ENCODE peak calls at places on chromosomes 6 and 20, in five cellular contexts. R is activated B cell treated with CpG ODN at 0.5 μM for 24 hours; P is mesendoderm; M is stimulated activated CD4-positive, alpha-beta T cell treated with anti-CD3 and anti-CD28 coated beads, Interleukin-12 subunit alpha, Interleukin-12 subunit beta, amount 100 ng/mL, for 4 hours; D is stimulated activated naive B cell treated with anti-CD40 and anti-IgM and Interleukin-4, amounts not matched to agents 10 μg/mL and 1 μg/mL and 100 μg/mL, for 72 hours. S is an unnamed sample.
A peak's percentile ranks its signal among the peaks of the same experiment; 100 is the strongest.

GRCh38 chr20:62366370-62367135 is 559 bp downstream of the LAMA5 start:
- DNase-seq in M (no peak), P (peak; percentile 91), D (no peak), R (no peak), S (peak; percentile 74)

GRCh38 chr20:32184953-32185603 is 22.5 kb downstream of the PLAGL2 start:
- DNase-seq in R (no peak), P (no peak), M (no peak), D (no peak), S (no peak)

GRCh38 chr6:52790841-52791240 is 12.8 kb downstream of the GSTA1 start:
- DNase-seq in D (no peak), R (no peak), M (no peak), P (peak; percentile 15), S (peak; percentile 17)

GRCh38 chr20:56826971-56827645 is 198.0 kb downstream of the TFAP2C start:
- DNase-seq in R (no peak), P (no peak), D (no peak), M (no peak), S (no peak)

GRCh38 chr6:161918608-161919205 is 644.8 kb upstream of the AGPAT4 start:
- DNase-seq in D (no peak), M (no peak), P (no peak), R (no peak), S (peak; percentile 97)

GRCh38 chr6:44176935-44177509 is 18.4 kb downstream of the CAPN11 start:
- DNase-seq in P (no peak), M (no peak), R (peak; percentile 29), D (peak; percentile 70), S (no peak)

GRCh38 chr6:64477311-64477850 is 841.8 kb downstream of the PHF3 start:
- DNase-seq in P (no peak), R (no peak), D (no peak), M (no peak), S (no peak)

GRCh38 chr6:52411911-52412310 is 8.2 kb upstream of the EFHC1 start:
- DNase-seq in M (no peak), R (no peak), D (no peak), P (no peak), S (no peak)

GRCh38 chr20:1003920-1004697 is 2.0 kb upstream of the RSPO4 start:
- DNase-seq in P (peak; percentile 73), D (no peak), R (no peak), M (no peak), S (no peak)

GRCh38 chr6:4510906-4511625 is 265.1 kb upstream of the CDYL start:
- DNase-seq in D (no peak), R (no peak), P (no peak), M (no peak), S (no peak)

GRCh38 chr20:33894798-33895197 is 83.7 kb downstream of the CHMP4B start:
- DNase-seq in D (no peak), R (no peak), M (no peak), P (no peak), S (no peak)

GRCh38 chr6:134230940-134231339 is 87.0 kb downstream of the SGK1 start:
- DNase-seq in P (no peak), R (no peak), D (no peak), M (no peak), S (no peak)

GRCh38 chr6:138410972-138411667 is 7.1 kb downstream of the HEBP2 start:
- DNase-seq in P (no peak), R (no peak), D (no peak), M (no peak), S (no peak)

GRCh38 chr6:6760054-6760453 is 171.5 kb downstream of the LY86 start:
- DNase-seq in P (no peak), M (no peak), D (no peak), R (no peak), S (no peak)

GRCh38 chr6:14674867-14675648 is 557.5 kb downstream of the CD83 start:
- DNase-seq in P (no peak), M (no peak), R (no peak), D (no peak), S (no peak)

GRCh38 chr6:139655783-139656705 is 281.6 kb upstream of the CITED2 start:
- DNase-seq in M (no peak), P (no peak), D (no peak), R (no peak), S (peak; percentile 98)

GRCh38 chr20:54534101-54534500 is 58.7 kb downstream of the DOK5 start:
- DNase-seq in D (no peak), R (no peak), P (no peak), M (no peak), S (no peak)

GRCh38 chr6:149716181-149716580 is 1.7 kb downstream of the LATS1 start:
- DNase-seq in D (no peak), M (no peak), P (no peak), R (no peak), S (no peak)

GRCh38 chr6:169930799-169931198 is 179.4 kb downstream of the ERMARD start:
- DNase-seq in R (no peak), M (no peak), P (peak; percentile 27), D (no peak), S (no peak)

GRCh38 chr6:136477548-136477947 is 72.7 kb downstream of the MAP7 start:
- DNase-seq in P (no peak), R (no peak), D (no peak), M (no peak), S (no peak)

GRCh38 chr6:12761376-12762115 is 45.0 kb downstream of the PHACTR1 start:
- DNase-seq in R (no peak), M (no peak), D (no peak), P (no peak), S (no peak)

GRCh38 chr20:52601295-52601971 is 370.7 kb upstream of the TSHZ2 start:
- DNase-seq in D (no peak), P (peak; percentile 16), R (no peak), M (no peak), S (no peak)

GRCh38 chr6:167476844-167477595 is 152.1 kb downstream of the TTLL2 start:
- DNase-seq in M (no peak), D (no peak), P (no peak), R (no peak), S (no peak)

GRCh38 chr6:13729891-13730290 is 18.3 kb upstream of the RANBP9 start:
- DNase-seq in P (no peak), M (no peak), D (no peak), R (no peak), S (no peak)

GRCh38 chr6:29942275-29943052 is at the start of gene HLA-A:
- DNase-seq in M (peak; percentile 87), D (peak; percentile 88), P (peak; percentile 94), R (peak; percentile 79), S (peak; percentile 96)

S was measured in NCI-H69.